ENCODE peak calls at places on chromosomes 16 and 17, in four cellular contexts. D is iPS-NIHi11, C is stromal cell of bone marrow, Y is NCI-H146. S is an unnamed sample.

GRCh38 chr17:59796785-59797205 is 89.3 kb downstream of the VMP1 start:
- DNase-seq in D (no peak), C (no peak), Y (no peak), S (no peak)

GRCh38 chr17:382644-383533 is 30.3 kb upstream of the RPH3AL start:
- DNase-seq in Y (peak), D (peak), C (no peak), S (no peak)

GRCh38 chr16:3578610-3579551 is 1.7 kb upstream of the NLRC3 start:
- DNase-seq in D (no peak), C (no peak), Y (no peak), S (peak)

GRCh38 chr16:67936876-67937605 is 391 bp upstream of the PSMB10 start:
- DNase-seq in C (no peak), D (no peak), Y (no peak), S (peak)

GRCh38 chr16:70769761-70770160 is 31.2 kb downstream of the VAC14 start:
- DNase-seq in D (no peak), Y (no peak), C (no peak), S (no peak)

GRCh38 chr16:79283578-79283977 is 317.0 kb downstream of the MAF start:
- DNase-seq in Y (no peak), D (no peak), C (no peak), S (no peak)

GRCh38 chr17:60386137-60386395 is 5.9 kb downstream of the USP32 start:
- DNase-seq in D (no peak), C (no peak), Y (no peak), S (peak)

GRCh38 chr16:80027007-80027965 is 426.7 kb upstream of the MAF start:
- DNase-seq in Y (no peak), D (peak), C (peak), S (peak)

GRCh38 chr16:10851512-10851911 is 25.5 kb upstream of the CIITA start:
- DNase-seq in C (no peak), D (no peak), Y (no peak), S (no peak)

GRCh38 chr16:48054881-48055601 is 100.8 kb downstream of the ABCC12 start:
- DNase-seq in Y (peak), D (peak), C (peak), S (peak)

GRCh38 chr16:30997000-30997886 is 12.2 kb downstream of the HSD3B7 start:
- DNase-seq in D (peak), Y (peak), C (peak), S (peak)

GRCh38 chr16:4936181-4936990 is 562 bp downstream of the PPL start:
- DNase-seq in D (peak), C (no peak), Y (peak), S (no peak)

GRCh38 chr16:68839831-68840230 is 3.5 kb upstream of the TANGO6 start:
- DNase-seq in C (no peak), Y (no peak), D (no peak), S (no peak)

GRCh38 chr16:2799852-2800226 is 1.6 kb downstream of the PRSS41 start:
- DNase-seq in C (peak), Y (no peak), D (no peak), S (no peak)

GRCh38 chr17:44561237-44561623 is 3.9 kb downstream of the FZD2 start:
- DNase-seq in Y (no peak), C (no peak), D (no peak), S (no peak)

GRCh38 chr17:39737761-39738567 is at the start of gene GRB7:
- DNase-seq in C (no peak), Y (peak), D (peak), S (no peak)

GRCh38 chr16:80804061-80804450 is 342 bp downstream of the CDYL2 start:
- DNase-seq in Y (peak), D (peak), C (peak), S (peak)

GRCh38 chr17:83009414-83010322 is 69.7 kb upstream of the METRNL start:
- DNase-seq in D (no peak), Y (no peak), C (no peak), S (no peak)

S was measured in MV-4-11.